ENCODE peak calls at places on chromosome X, in seven cellular contexts. A is MM.1S, X is K562, Y is A673, D is fibroblast of lung, O is endothelial cell of umbilical vein, W is neural progenitor cell. C is an unnamed sample.

GRCh38 chrX:112769034-112769433 is 71.6 kb downstream of the AMOT start:
- DNase-seq in A (no peak), X (no peak), Y (no peak), D (peak; percentile 48), O (no peak), W (no peak), C (peak; percentile 24)

GRCh38 chrX:119228506-119229290 is 7.4 kb upstream of the PGRMC1 start:
- DNase-seq in A (no peak), X (no peak), Y (peak; percentile 14), D (peak; percentile 92), O (peak; percentile 40), W (no peak), C (peak; percentile 90)

GRCh38 chrX:23623797-23624196 is 43.5 kb upstream of the PRDX4 start:
- DNase-seq in A (no peak), X (no peak), Y (no peak), D (no peak), O (no peak), W (no peak), C (no peak)

GRCh38 chrX:81202413-81202794 is 502 bp downstream of the SH3BGRL start:
- DNase-seq in A (peak; percentile 14), X (peak; percentile 2), Y (no peak), D (peak; percentile 20), O (peak; percentile 46), W (no peak), C (peak; percentile 35)

GRCh38 chrX:106201502-106202178 is 33.5 kb downstream of the PWWP3B start:
- DNase-seq in A (no peak), X (no peak), Y (no peak), D (no peak), O (no peak), W (peak; percentile 65), C (no peak)

GRCh38 chrX:67723580-67724351 is 179.9 kb downstream of the AR start:
- DNase-seq in A (no peak), X (no peak), Y (no peak), D (no peak), O (no peak), W (no peak), C (no peak)

GRCh38 chrX:132489256-132490085 is 633 bp upstream of the MBNL3 start:
- DNase-seq in A (peak; percentile 63), X (no peak), Y (peak; percentile 61), D (peak; percentile 30), O (peak; percentile 1), W (peak; percentile 66), C (peak; percentile 58)

GRCh38 chrX:148567229-148567628 is 66.8 kb downstream of the AFF2 start:
- DNase-seq in A (no peak), X (peak; percentile 50), Y (no peak), D (peak; percentile 85), O (no peak), W (no peak), C (peak; percentile 59)

GRCh38 chrX:17860179-17860780 is 818 bp downstream of the RAI2 start:
- DNase-seq in A (no peak), X (no peak), Y (no peak), D (peak; percentile 1), O (peak; percentile 1), W (peak; percentile 39), C (peak; percentile 19)
- TF ChIP-seq EZH2 in A (no peak), X (no peak), Y (peak; percentile 55), D (no peak), O (peak; percentile 46), W (peak; percentile 59), C (no peak)

GRCh38 chrX:637660-638481 is 7.3 kb downstream of the SHOX start:
- DNase-seq in A (no peak), X (no peak), Y (peak; percentile 39), D (no peak), O (no peak), W (peak; percentile 23), C (no peak)

GRCh38 chrX:638482-639131 is 8.0 kb downstream of the SHOX start:
- DNase-seq in A (no peak), X (no peak), Y (no peak), D (no peak), O (no peak), W (peak; percentile 52), C (no peak)

GRCh38 chrX:639151-639550 is 8.6 kb downstream of the SHOX start:
- DNase-seq in A (no peak), X (no peak), Y (no peak), D (no peak), O (no peak), W (peak; percentile 16), C (no peak)

GRCh38 chrX:635428-636192 is 5.0 kb downstream of the SHOX start:
- DNase-seq in A (no peak), X (no peak), Y (no peak), D (no peak), O (no peak), W (peak; percentile 40), C (no peak)

GRCh38 chrX:636971-637659 is 6.5 kb downstream of the SHOX start:
- DNase-seq in A (no peak), X (no peak), Y (no peak), D (no peak), O (no peak), W (peak; percentile 48), C (no peak)
- TF ChIP-seq EZH2 in A (no peak), X (no peak), Y (no peak), D (no peak), O (no peak), W (no peak), C (no peak)

GRCh38 chrX:25011589-25012432 is 4.0 kb downstream of the ARX start:
- DNase-seq in A (no peak), X (no peak), Y (no peak), D (no peak), O (no peak), W (peak; percentile 60), C (no peak)

GRCh38 chrX:25006586-25007058 is 9.1 kb downstream of the ARX start:
- DNase-seq in A (no peak), X (no peak), Y (no peak), D (no peak), O (no peak), W (peak; percentile 39), C (no peak)

GRCh38 chrX:25007059-25008053 is 8.4 kb downstream of the ARX start:
- DNase-seq in A (no peak), X (no peak), Y (no peak), D (no peak), O (no peak), W (peak; percentile 67), C (no peak)

GRCh38 chrX:25010784-25011588 is 4.8 kb downstream of the ARX start:
- DNase-seq in A (no peak), X (no peak), Y (no peak), D (no peak), O (no peak), W (peak; percentile 54), C (no peak)

GRCh38 chrX:25009407-25009806 is 6.4 kb downstream of the ARX start:
- DNase-seq in A (no peak), X (no peak), Y (no peak), D (no peak), O (no peak), W (no peak), C (no peak)
- TF ChIP-seq EZH2 in A (no peak), X (no peak), Y (no peak), D (no peak), O (no peak), W (peak; percentile 52), C (no peak)

GRCh38 chrX:120305531-120306145 is 5.6 kb downstream of the TMEM255A start:
- DNase-seq in A (no peak), X (peak; percentile 39), Y (peak; percentile 25), D (peak; percentile 34), O (no peak), W (no peak), C (no peak)
- TF ChIP-seq EZH2 in A (no peak), X (no peak), Y (no peak), D (no peak), O (no peak), W (no peak), C (no peak)

GRCh38 chrX:150436200-150436599 is 73.1 kb downstream of the MAMLD1 start:
- DNase-seq in A (no peak), X (no peak), Y (no peak), D (no peak), O (no peak), W (no peak), C (peak; percentile 23)
- TF ChIP-seq EZH2 in A (no peak), X (no peak), Y (no peak), D (no peak), O (no peak), W (no peak), C (no peak)

GRCh38 chrX:140502491-140503229 is 2.2 kb downstream of the SOX3 start:
- DNase-seq in A (no peak), X (no peak), Y (no peak), D (no peak), O (no peak), W (peak; percentile 54), C (peak; percentile 31)

GRCh38 chrX:140503230-140503585 is 1.7 kb downstream of the SOX3 start:
- DNase-seq in A (no peak), X (no peak), Y (no peak), D (no peak), O (no peak), W (peak; percentile 4), C (no peak)

GRCh38 chrX:140501940-140502468 is 2.9 kb downstream of the SOX3 start:
- DNase-seq in A (no peak), X (no peak), Y (no peak), D (no peak), O (no peak), W (peak; percentile 66), C (no peak)

GRCh38 chrX:140504371-140505324 is at the start of gene SOX3:
- DNase-seq in A (no peak), X (no peak), Y (no peak), D (no peak), O (no peak), W (peak; percentile 85), C (no peak)

GRCh38 chrX:140503714-140504351 is 1.0 kb downstream of the SOX3 start:
- DNase-seq in A (no peak), X (no peak), Y (peak; percentile 9), D (peak; percentile 34), O (peak; percentile 8), W (peak; percentile 75), C (peak; percentile 48)
- TF ChIP-seq EZH2 in A (no peak), X (no peak), Y (no peak), D (no peak), O (no peak), W (no peak), C (no peak)